ENCODE peak calls at places on chromosome 18, in seven cellular contexts. H is fibroblast of mammary gland, M is HL-60, I is lung, X is IMR-90, E is AG10803, W is upper lobe of right lung. U is an unnamed sample.

GRCh38 chr18:10839401-10839800 is 310.0 kb downstream of the PIEZO2 start:
- DNase-seq in H (no peak), M (no peak), I (no peak), X (no peak), E (no peak), W (no peak), U (no peak)

GRCh38 chr18:11672846-11673454 is 16.1 kb upstream of the GNAL start:
- DNase-seq in H (no peak), M (no peak), I (no peak), X (no peak), E (no peak), W (no peak), U (no peak)

GRCh38 chr18:72868666-72869661 is 1.2 kb upstream of the NETO1 start:
- DNase-seq in H (no peak), M (no peak), I (no peak), X (no peak), E (no peak), W (no peak), U (no peak)

GRCh38 chr18:28357785-28358401 is 181.0 kb upstream of the CDH2 start:
- DNase-seq in H (no peak), M (no peak), I (no peak), X (no peak), E (no peak), W (no peak), U (no peak)

GRCh38 chr18:70982292-70982691 is 693.4 kb downstream of the SOCS6 start:
- DNase-seq in H (no peak), M (no peak), I (no peak), X (no peak), E (no peak), W (no peak), U (no peak)

GRCh38 chr18:4125246-4125938 is 329.7 kb downstream of the DLGAP1 start:
- DNase-seq in H (peak), M (no peak), I (no peak), X (no peak), E (peak), W (no peak), U (peak)

GRCh38 chr18:67108894-67109293 is 407.6 kb downstream of the DSEL start:
- DNase-seq in H (no peak), M (no peak), I (no peak), X (no peak), E (no peak), W (no peak), U (no peak)

GRCh38 chr18:38010971-38011370 is 445.4 kb upstream of the CELF4 start:
- DNase-seq in H (no peak), M (no peak), I (no peak), X (no peak), E (no peak), W (no peak), U (no peak)

GRCh38 chr18:8947576-8947975 is 154.9 kb upstream of the NDUFV2 start:
- DNase-seq in H (no peak), M (no peak), I (no peak), X (no peak), E (peak), W (no peak), U (peak)

GRCh38 chr18:33440011-33440383 is 524 bp downstream of the CCDC178 start:
- DNase-seq in H (peak), M (no peak), I (no peak), X (peak), E (peak), W (no peak), U (peak)

GRCh38 chr18:10140928-10141327 is 227.1 kb downstream of the VAPA start:
- DNase-seq in H (peak), M (no peak), I (no peak), X (peak), E (peak), W (no peak), U (peak)

GRCh38 chr18:5582054-5582453 is 38.3 kb upstream of the EPB41L3 start:
- DNase-seq in H (peak), M (no peak), I (no peak), X (peak), E (peak), W (no peak), U (peak)

GRCh38 chr18:36511791-36512352 is 214.4 kb downstream of the FHOD3 start:
- DNase-seq in H (peak), M (no peak), I (no peak), X (no peak), E (peak), W (no peak), U (peak)

GRCh38 chr18:48866028-48866733 is 84.6 kb downstream of the SMAD7 start:
- DNase-seq in H (peak), M (no peak), I (no peak), X (peak), E (peak), W (no peak), U (peak)

GRCh38 chr18:35026407-35027061 is 14.7 kb upstream of the MAPRE2 start:
- DNase-seq in H (no peak), M (no peak), I (no peak), X (no peak), E (no peak), W (no peak), U (no peak)

GRCh38 chr18:75199327-75199726 is 9.6 kb downstream of the PTGR3 start:
- DNase-seq in H (no peak), M (no peak), I (no peak), X (peak), E (no peak), W (no peak), U (peak)

GRCh38 chr18:21897811-21898210 is 157.2 kb downstream of the MIB1 start:
- DNase-seq in H (peak), M (peak), I (peak), X (peak), E (peak), W (no peak), U (peak)

GRCh38 chr18:25278415-25278814 is 73.6 kb downstream of the ZNF521 start:
- DNase-seq in H (no peak), M (no peak), I (no peak), X (peak), E (no peak), W (no peak), U (no peak)

GRCh38 chr18:59910967-59911366 is 11.2 kb downstream of the PMAIP1 start:
- DNase-seq in H (peak), M (no peak), I (no peak), X (peak), E (peak), W (no peak), U (peak)

GRCh38 chr18:36662000-36662399 is 166.8 kb downstream of the TPGS2 start:
- DNase-seq in H (peak), M (no peak), I (no peak), X (peak), E (peak), W (no peak), U (peak)

GRCh38 chr18:6963452-6964097 is 154.0 kb downstream of the LAMA1 start:
- DNase-seq in H (no peak), M (no peak), I (no peak), X (no peak), E (no peak), W (no peak), U (no peak)

GRCh38 chr18:74731097-74731496 is 133.4 kb downstream of the ZNF407 start:
- DNase-seq in H (peak), M (no peak), I (no peak), X (peak), E (peak), W (no peak), U (peak)

GRCh38 chr18:52340466-52341378 is 725 bp downstream of the DCC start:
- DNase-seq in H (no peak), M (no peak), I (no peak), X (no peak), E (no peak), W (no peak), U (no peak)

GRCh38 chr18:75297731-75298130 is 87.1 kb downstream of the TSHZ1 start:
- DNase-seq in H (peak), M (no peak), I (no peak), X (no peak), E (peak), W (no peak), U (no peak)

GRCh38 chr18:70288851-70289328 is at the start of gene SOCS6:
- DNase-seq in H (peak), M (peak), I (peak), X (peak), E (peak), W (peak), U (peak)

GRCh38 chr18:10351221-10351795 is 103.1 kb upstream of the APCDD1 start:
- DNase-seq in H (no peak), M (no peak), I (no peak), X (peak), E (peak), W (no peak), U (no peak)

GRCh38 chr18:35695384-35695783 is 113.8 kb downstream of the GALNT1 start:
- DNase-seq in H (no peak), M (no peak), I (no peak), X (no peak), E (no peak), W (no peak), U (no peak)

GRCh38 chr18:59246796-59247195 is 26.5 kb downstream of the RAX start:
- DNase-seq in H (no peak), M (no peak), I (no peak), X (no peak), E (no peak), W (no peak), U (no peak)

GRCh38 chr18:36899289-36899688 is 70.4 kb downstream of the KIAA1328 start:
- DNase-seq in H (peak), M (peak), I (no peak), X (peak), E (no peak), W (no peak), U (peak)

GRCh38 chr18:9422816-9423519 is 52.3 kb upstream of the RALBP1 start:
- DNase-seq in H (no peak), M (no peak), I (peak), X (no peak), E (no peak), W (no peak), U (no peak)

GRCh38 chr18:21439453-21439852 is 161.1 kb downstream of the ESCO1 start:
- DNase-seq in H (peak), M (no peak), I (no peak), X (peak), E (peak), W (no peak), U (peak)

GRCh38 chr18:13446581-13447470 is 228.3 kb downstream of the LDLRAD4 start:
- DNase-seq in H (no peak), M (no peak), I (no peak), X (no peak), E (no peak), W (no peak), U (no peak)

GRCh38 chr18:55918449-55918848 is 330.5 kb upstream of the TCF4 start:
- DNase-seq in H (peak), M (no peak), I (no peak), X (peak), E (peak), W (no peak), U (no peak)

GRCh38 chr18:3595282-3596273 is 145.6 kb downstream of the TGIF1 start:
- DNase-seq in H (peak), M (peak), I (no peak), X (peak), E (peak), W (no peak), U (peak)

GRCh38 chr18:50562686-50563085 is 2.8 kb downstream of the MAPK4 start:
- DNase-seq in H (no peak), M (no peak), I (no peak), X (no peak), E (no peak), W (no peak), U (no peak)

GRCh38 chr18:5417342-5417741 is 121.8 kb upstream of the ZBTB14 start:
- DNase-seq in H (peak), M (peak), I (no peak), X (peak), E (peak), W (no peak), U (no peak)

DNA sequence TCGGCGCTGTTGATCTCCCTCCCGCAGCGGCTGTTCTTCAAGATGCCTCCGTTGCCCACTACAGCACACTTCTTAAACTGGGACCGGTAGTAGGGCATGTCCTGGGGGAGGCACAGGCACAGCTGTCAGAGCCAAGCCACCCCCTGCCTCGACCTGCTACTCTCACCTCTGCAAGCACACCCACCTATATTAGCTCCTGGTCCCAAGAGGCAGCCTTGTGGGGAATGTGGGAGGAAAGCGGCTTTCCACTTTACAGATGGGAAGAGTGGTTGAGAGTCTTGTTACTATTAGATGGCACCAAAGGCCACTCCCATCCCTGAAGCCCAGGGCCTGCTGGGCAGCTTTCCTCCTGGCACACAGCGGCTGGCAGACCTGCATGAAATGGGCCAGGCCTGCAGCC is 29.2 kb upstream of the LOXHD1 start:
- DNase-seq in H (no peak), M (no peak), I (no peak), X (no peak), E (no peak), W (no peak), U (no peak)
- TF ChIP-seq CTCF in H (no peak), M (no peak), I (no peak), X (no peak), E (no peak), W (no peak), U (no peak)

GRCh38 chr18:2263303-2263702 is 308.0 kb downstream of the METTL4 start:
- DNase-seq in H (no peak), M (no peak), I (no peak), X (no peak), E (no peak), W (no peak), U (no peak)
- H3K4me3 ChIP-seq in H (no peak), M (no peak), I (no peak), X (no peak), E (no peak), W (no peak), U (no peak)

GRCh38 chr18:42306208-42306980 is 351.4 kb downstream of the PIK3C3 start:
- DNase-seq in H (peak), M (no peak), I (no peak), X (no peak), E (no peak), W (no peak), U (peak)
- TF ChIP-seq CTCF in H (no peak), M (no peak), I (no peak), X (no peak), E (no peak), W (no peak), U (no peak)

DNA sequence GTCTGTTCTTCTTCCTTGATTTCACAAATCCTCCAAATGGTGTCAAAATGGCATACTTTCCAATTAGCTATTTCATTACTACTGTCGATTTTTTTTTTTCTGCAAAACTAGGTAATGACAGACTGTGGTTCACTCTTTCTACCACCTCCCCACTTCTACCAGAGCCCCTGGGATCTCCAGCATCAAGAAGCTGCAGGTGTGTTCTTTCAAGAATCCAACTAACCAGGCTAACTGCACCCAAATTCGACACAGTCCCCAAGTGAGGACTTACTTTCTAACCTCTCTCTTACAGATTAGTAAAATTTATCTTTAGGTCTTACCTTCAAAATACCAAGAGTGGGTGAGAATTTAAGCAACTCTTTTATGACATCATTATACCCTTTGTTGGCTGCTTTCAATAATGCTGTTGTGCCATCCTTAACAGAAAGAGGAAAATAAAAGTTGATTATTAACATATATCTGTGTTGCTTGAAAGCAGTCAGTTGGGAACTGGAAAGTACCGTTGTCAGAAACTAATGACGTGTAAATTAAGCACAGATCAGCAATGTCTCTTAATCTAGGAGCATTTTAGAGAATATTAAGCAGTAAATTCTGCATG is 31.2 kb upstream of the NPC1 start:
- DNase-seq in H (no peak), M (no peak), I (no peak), X (no peak), E (no peak), W (no peak), U (no peak)
- H3K4me3 ChIP-seq in H (no peak), M (no peak), I (no peak), X (no peak), E (no peak), W (no peak), U (no peak)